ENCODE peak calls at places on chromosomes 11 and 22, in nine cellular contexts. X, Y, N, P, S, M, D, J and H are unnamed samples.
A peak's percentile ranks its signal among the peaks of the same experiment; 100 is the strongest.

GRCh38 chr11:72578051-72578450 is 96.2 kb downstream of the PDE2A start:
- DNase-seq in N (no peak), S (no peak), M (no peak), D (no peak), Y (no peak), P (no peak), X (no peak), J (no peak), H (no peak)

GRCh38 chr11:10617551-10617950 is 49.1 kb upstream of the LYVE1 start:
- DNase-seq in M (peak; percentile 6), D (no peak), J (no peak), P (no peak), S (no peak), X (no peak), Y (no peak), N (no peak), H (no peak)

GRCh38 chr11:15107730-15108515 is 6.8 kb upstream of the INSC start:
- DNase-seq in X (no peak), M (no peak), J (no peak), Y (no peak), P (no peak), D (no peak), N (no peak), S (no peak), H (no peak)

GRCh38 chr11:133917921-133918605 is 38.7 kb downstream of the IGSF9B start:
- DNase-seq in Y (no peak), J (no peak), P (no peak), X (no peak), M (no peak), S (no peak), N (no peak), D (no peak), H (no peak)

GRCh38 chr22:43777204-43777671 is 34.9 kb downstream of the EFCAB6 start:
- DNase-seq in J (no peak), X (no peak), N (peak; percentile 60), S (peak; percentile 65), P (peak; percentile 27), M (peak; percentile 15), D (no peak), Y (no peak), H (peak; percentile 80)

GRCh38 chr11:76629133-76629852 is 41.3 kb downstream of the LRRC32 start:
- DNase-seq in P (peak; percentile 88), N (no peak), J (no peak), S (peak; percentile 95), Y (peak; percentile 77), D (no peak), M (peak; percentile 60), X (no peak), H (no peak)

GRCh38 chr11:28701760-28702449 is 593.7 kb downstream of the METTL15 start:
- DNase-seq in P (no peak), S (no peak), X (no peak), Y (no peak), D (peak; percentile 98), M (no peak), J (no peak), N (peak; percentile 86), H (peak; percentile 65)

GRCh38 chr11:122697636-122698167 is 42.2 kb downstream of the UBASH3B start:
- DNase-seq in Y (no peak), P (peak; percentile 83), J (no peak), N (peak; percentile 51), D (peak; percentile 8), S (peak; percentile 81), X (no peak), M (peak; percentile 18), H (no peak)

GRCh38 chr22:47337161-47337621 is 574.7 kb downstream of the TBC1D22A start:
- DNase-seq in Y (no peak), X (no peak), S (peak; percentile 75), D (peak; percentile 27), J (no peak), M (no peak), N (peak; percentile 96), P (peak; percentile 54), H (peak; percentile 85)

GRCh38 chr11:75802913-75803820 is 11.8 kb upstream of the UVRAG start:
- DNase-seq in P (peak; percentile 85), Y (peak; percentile 82), S (peak; percentile 61), M (peak; percentile 78), X (peak; percentile 43), N (peak; percentile 49), D (peak; percentile 51), J (peak; percentile 25), H (peak; percentile 83)

GRCh38 chr11:120543816-120544215 is 32.3 kb downstream of the GRIK4 start:
- DNase-seq in P (no peak), X (no peak), N (no peak), Y (no peak), M (no peak), D (no peak), J (no peak), S (no peak), H (no peak)

GRCh38 chr22:45211848-45212247 is 28.8 kb downstream of the KIAA0930 start:
- DNase-seq in M (no peak), S (no peak), J (no peak), Y (peak; percentile 67), P (no peak), N (no peak), X (no peak), D (no peak), H (no peak)